ENCODE peak calls at places on chromosomes 12 and 14, in eight cellular contexts. One of them, this sample, is unnamed.

GRCh38 chr12:124493809-124494750 is 73.3 kb downstream of the NCOR2 start:
- DNase-seq in GM23338: no peak
- DNase-seq in thoracic aorta: no peak
- DNase-seq in fibroblast of villous mesenchyme: no peak
- DNase-seq in sigmoid colon: no peak
- DNase-seq in cardiac muscle cell: no peak
- DNase-seq in kidney epithelial cell: no peak
- DNase-seq in HFF-Myc: no peak
- DNase-seq in this sample: no peak

GRCh38 chr12:13024151-13024946 is 19.8 kb upstream of the FAM234B start:
- DNase-seq in GM23338: peak
- DNase-seq in fibroblast of villous mesenchyme: peak
- DNase-seq in sigmoid colon: no peak
- DNase-seq in kidney epithelial cell: no peak
- DNase-seq in HFF-Myc: peak
- DNase-seq in thoracic aorta: no peak
- DNase-seq in cardiac muscle cell: no peak
- DNase-seq in this sample: peak

GRCh38 chr12:105740337-105740736 is 398.4 kb downstream of the NUAK1 start:
- DNase-seq in cardiac muscle cell: no peak
- DNase-seq in GM23338: peak
- DNase-seq in HFF-Myc: no peak
- DNase-seq in kidney epithelial cell: no peak
- DNase-seq in sigmoid colon: no peak
- DNase-seq in fibroblast of villous mesenchyme: no peak
- DNase-seq in thoracic aorta: no peak
- DNase-seq in this sample: peak

GRCh38 chr14:60773558-60773957 is 39.0 kb downstream of the MNAT1 start:
- DNase-seq in sigmoid colon: no peak
- DNase-seq in fibroblast of villous mesenchyme: no peak
- DNase-seq in HFF-Myc: no peak
- DNase-seq in kidney epithelial cell: no peak
- DNase-seq in GM23338: no peak
- DNase-seq in thoracic aorta: no peak
- DNase-seq in cardiac muscle cell: no peak
- DNase-seq in this sample: no peak

GRCh38 chr14:30972882-30973582 is 52.4 kb upstream of the AP4S1 start:
- DNase-seq in kidney epithelial cell: no peak
- DNase-seq in cardiac muscle cell: no peak
- DNase-seq in GM23338: no peak
- DNase-seq in sigmoid colon: no peak
- DNase-seq in thoracic aorta: no peak
- DNase-seq in fibroblast of villous mesenchyme: no peak
- DNase-seq in HFF-Myc: no peak
- DNase-seq in this sample: no peak

GRCh38 chr12:117587646-117588287 is 226.3 kb upstream of the NOS1 start:
- DNase-seq in fibroblast of villous mesenchyme: peak
- DNase-seq in thoracic aorta: no peak
- DNase-seq in cardiac muscle cell: peak
- DNase-seq in kidney epithelial cell: no peak
- DNase-seq in HFF-Myc: no peak
- DNase-seq in GM23338: peak
- DNase-seq in sigmoid colon: no peak
- DNase-seq in this sample: peak

GRCh38 chr12:95995238-95996031 is 709 bp downstream of the HAL start:
- DNase-seq in kidney epithelial cell: no peak
- DNase-seq in thoracic aorta: no peak
- DNase-seq in sigmoid colon: no peak
- DNase-seq in HFF-Myc: no peak
- DNase-seq in fibroblast of villous mesenchyme: no peak
- DNase-seq in cardiac muscle cell: no peak
- DNase-seq in GM23338: no peak
- DNase-seq in this sample: no peak

GRCh38 chr14:101730626-101731186 is 30.8 kb upstream of the PPP2R5C start:
- DNase-seq in cardiac muscle cell: no peak
- DNase-seq in sigmoid colon: no peak
- DNase-seq in kidney epithelial cell: no peak
- DNase-seq in GM23338: no peak
- DNase-seq in thoracic aorta: no peak
- DNase-seq in fibroblast of villous mesenchyme: no peak
- DNase-seq in HFF-Myc: no peak
- DNase-seq in this sample: no peak

GRCh38 chr14:22837059-22837749 is 819 bp downstream of the MMP14 start:
- DNase-seq in GM23338: peak
- DNase-seq in sigmoid colon: peak
- DNase-seq in thoracic aorta: no peak
- DNase-seq in fibroblast of villous mesenchyme: peak
- DNase-seq in kidney epithelial cell: no peak
- DNase-seq in HFF-Myc: no peak
- DNase-seq in cardiac muscle cell: peak
- DNase-seq in this sample: peak

GRCh38 chr12:17215754-17216153 is 609.8 kb upstream of the LMO3 start:
- DNase-seq in GM23338: peak
- DNase-seq in kidney epithelial cell: no peak
- DNase-seq in thoracic aorta: no peak
- DNase-seq in HFF-Myc: no peak
- DNase-seq in fibroblast of villous mesenchyme: no peak
- DNase-seq in cardiac muscle cell: no peak
- DNase-seq in sigmoid colon: no peak
- DNase-seq in this sample: no peak

GRCh38 chr14:93788557-93789365 is 476 bp upstream of the PRIMA1 start:
- DNase-seq in sigmoid colon: peak
- DNase-seq in kidney epithelial cell: no peak
- DNase-seq in HFF-Myc: no peak
- DNase-seq in cardiac muscle cell: peak
- DNase-seq in fibroblast of villous mesenchyme: no peak
- DNase-seq in GM23338: peak
- DNase-seq in thoracic aorta: no peak
- DNase-seq in this sample: no peak
- TF ChIP-seq CTCF in sigmoid colon: peak
- TF ChIP-seq CTCF in kidney epithelial cell: no peak
- TF ChIP-seq CTCF in HFF-Myc: no peak
- TF ChIP-seq CTCF in cardiac muscle cell: no peak
- TF ChIP-seq CTCF in fibroblast of villous mesenchyme: no peak
- TF ChIP-seq CTCF in GM23338: peak
- TF ChIP-seq CTCF in thoracic aorta: peak
- TF ChIP-seq CTCF in this sample: no peak

GRCh38 chr12:67428431-67428830 is 159.3 kb downstream of the CAND1 start:
- DNase-seq in cardiac muscle cell: no peak
- DNase-seq in fibroblast of villous mesenchyme: no peak
- DNase-seq in thoracic aorta: no peak
- DNase-seq in GM23338: no peak
- DNase-seq in kidney epithelial cell: no peak
- DNase-seq in sigmoid colon: no peak
- DNase-seq in HFF-Myc: no peak
- DNase-seq in this sample: no peak

GRCh38 chr12:67433393-67434175 is 164.4 kb downstream of the CAND1 start:
- DNase-seq in thoracic aorta: no peak
- DNase-seq in GM23338: no peak
- DNase-seq in kidney epithelial cell: no peak
- DNase-seq in HFF-Myc: no peak
- DNase-seq in cardiac muscle cell: no peak
- DNase-seq in sigmoid colon: no peak
- DNase-seq in fibroblast of villous mesenchyme: no peak
- DNase-seq in this sample: peak

GRCh38 chr12:67427336-67427735 is 158.2 kb downstream of the CAND1 start:
- DNase-seq in cardiac muscle cell: no peak
- DNase-seq in thoracic aorta: no peak
- DNase-seq in HFF-Myc: no peak
- DNase-seq in sigmoid colon: no peak
- DNase-seq in GM23338: no peak
- DNase-seq in fibroblast of villous mesenchyme: no peak
- DNase-seq in kidney epithelial cell: no peak
- DNase-seq in this sample: no peak

GRCh38 chr12:67431436-67432049 is 162.4 kb downstream of the CAND1 start:
- DNase-seq in GM23338: no peak
- DNase-seq in thoracic aorta: no peak
- DNase-seq in cardiac muscle cell: no peak
- DNase-seq in fibroblast of villous mesenchyme: no peak
- DNase-seq in sigmoid colon: no peak
- DNase-seq in HFF-Myc: no peak
- DNase-seq in kidney epithelial cell: no peak
- DNase-seq in this sample: no peak

DNA sequence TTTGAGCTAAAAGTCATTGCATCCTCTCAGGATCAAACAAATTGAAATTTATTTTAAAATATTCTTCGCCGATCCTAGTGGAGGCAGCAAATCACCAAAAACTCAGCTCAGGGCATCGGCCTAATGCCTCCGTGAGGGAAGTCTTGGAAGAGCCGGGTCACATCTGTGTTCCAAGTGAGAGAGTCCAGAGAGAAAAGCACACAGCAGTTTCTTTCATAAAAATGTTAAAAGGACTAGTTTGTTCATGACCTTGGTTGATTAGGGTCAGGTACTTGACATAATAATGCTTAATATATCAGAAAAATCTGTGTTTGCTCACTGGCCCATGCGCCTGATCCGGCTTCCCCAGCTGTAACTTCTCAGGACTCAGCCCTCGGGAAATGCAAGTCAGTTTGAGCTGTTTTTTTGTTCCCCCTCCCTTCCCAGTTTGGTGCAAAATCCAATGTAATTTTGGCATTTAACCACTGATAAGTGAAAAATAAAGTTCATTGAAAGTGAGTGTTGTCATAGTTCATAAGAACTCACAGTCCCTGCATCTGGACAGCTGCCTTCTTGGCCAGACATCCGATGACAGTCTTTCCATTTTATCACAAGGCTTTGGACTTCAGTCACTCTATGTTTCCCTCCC is 161.7 kb downstream of the CAND1 start:
- DNase-seq in HFF-Myc: no peak
- DNase-seq in sigmoid colon: peak
- DNase-seq in fibroblast of villous mesenchyme: peak
- DNase-seq in thoracic aorta: no peak
- DNase-seq in kidney epithelial cell: no peak
- DNase-seq in GM23338: peak
- DNase-seq in cardiac muscle cell: peak
- DNase-seq in this sample: no peak
- H3K4me3 ChIP-seq in HFF-Myc: no peak
- H3K4me3 ChIP-seq in sigmoid colon: no peak
- H3K4me3 ChIP-seq in fibroblast of villous mesenchyme: no peak
- H3K4me3 ChIP-seq in thoracic aorta: peak
- H3K4me3 ChIP-seq in kidney epithelial cell: no peak
- H3K4me3 ChIP-seq in GM23338: no peak
- H3K4me3 ChIP-seq in cardiac muscle cell: no peak
- H3K4me3 ChIP-seq in this sample: no peak

GRCh38 chr12:54581412-54581811 is 7.0 kb downstream of the PPP1R1A start:
- DNase-seq in kidney epithelial cell: no peak
- DNase-seq in thoracic aorta: no peak
- DNase-seq in HFF-Myc: no peak
- DNase-seq in sigmoid colon: no peak
- DNase-seq in GM23338: no peak
- DNase-seq in fibroblast of villous mesenchyme: no peak
- DNase-seq in cardiac muscle cell: no peak
- DNase-seq in this sample: no peak

GRCh38 chr12:54579696-54580333 is 8.6 kb downstream of the PPP1R1A start:
- DNase-seq in HFF-Myc: peak
- DNase-seq in cardiac muscle cell: peak
- DNase-seq in sigmoid colon: peak
- DNase-seq in fibroblast of villous mesenchyme: peak
- DNase-seq in kidney epithelial cell: no peak
- DNase-seq in thoracic aorta: peak
- DNase-seq in GM23338: peak
- DNase-seq in this sample: peak

GRCh38 chr12:54579258-54579657 is 9.2 kb downstream of the PPP1R1A start:
- DNase-seq in thoracic aorta: no peak
- DNase-seq in fibroblast of villous mesenchyme: no peak
- DNase-seq in GM23338: no peak
- DNase-seq in HFF-Myc: no peak
- DNase-seq in sigmoid colon: no peak
- DNase-seq in cardiac muscle cell: no peak
- DNase-seq in kidney epithelial cell: no peak
- DNase-seq in this sample: no peak

GRCh38 chr12:54583726-54584125 is 4.7 kb downstream of the PPP1R1A start:
- DNase-seq in sigmoid colon: no peak
- DNase-seq in kidney epithelial cell: no peak
- DNase-seq in fibroblast of villous mesenchyme: no peak
- DNase-seq in GM23338: no peak
- DNase-seq in thoracic aorta: no peak
- DNase-seq in HFF-Myc: no peak
- DNase-seq in cardiac muscle cell: no peak
- DNase-seq in this sample: no peak

DNA sequence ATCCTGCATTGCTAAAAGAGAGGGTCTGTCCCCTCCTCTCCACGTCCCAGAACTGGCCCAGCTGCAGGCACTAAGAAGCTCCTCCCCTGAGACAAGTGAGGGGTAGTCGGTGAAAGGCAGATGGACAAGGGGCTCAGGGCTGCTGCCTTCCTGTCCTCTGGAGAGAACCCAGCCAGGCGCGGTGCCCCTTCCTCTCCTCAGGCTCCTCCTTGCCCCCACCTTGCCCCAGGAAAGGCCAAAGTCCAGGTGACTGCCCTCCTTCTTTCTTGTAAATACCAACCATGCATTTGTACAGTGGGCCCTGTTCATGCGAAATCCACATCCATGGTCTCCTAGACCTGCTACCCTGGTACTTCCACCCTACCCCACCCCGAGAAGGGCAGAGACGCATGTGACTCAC is 9.7 kb downstream of the PPP1R1A start:
- DNase-seq in HFF-Myc: no peak
- DNase-seq in cardiac muscle cell: no peak
- DNase-seq in GM23338: no peak
- DNase-seq in thoracic aorta: no peak
- DNase-seq in sigmoid colon: no peak
- DNase-seq in fibroblast of villous mesenchyme: no peak
- DNase-seq in kidney epithelial cell: no peak
- DNase-seq in this sample: no peak
- TF ChIP-seq CTCF in HFF-Myc: no peak
- TF ChIP-seq CTCF in cardiac muscle cell: no peak
- TF ChIP-seq CTCF in GM23338: no peak
- TF ChIP-seq CTCF in thoracic aorta: no peak
- TF ChIP-seq CTCF in sigmoid colon: no peak
- TF ChIP-seq CTCF in fibroblast of villous mesenchyme: no peak
- TF ChIP-seq CTCF in kidney epithelial cell: no peak
- TF ChIP-seq CTCF in this sample: no peak

GRCh38 chr14:99231850-99232401 is 40.1 kb downstream of the BCL11B start:
- DNase-seq in sigmoid colon: no peak
- DNase-seq in HFF-Myc: no peak
- DNase-seq in fibroblast of villous mesenchyme: no peak
- DNase-seq in cardiac muscle cell: peak
- DNase-seq in kidney epithelial cell: no peak
- DNase-seq in thoracic aorta: no peak
- DNase-seq in GM23338: peak
- DNase-seq in this sample: no peak

GRCh38 chr14:99232406-99233214 is 39.4 kb downstream of the BCL11B start:
- DNase-seq in HFF-Myc: no peak
- DNase-seq in thoracic aorta: no peak
- DNase-seq in kidney epithelial cell: no peak
- DNase-seq in fibroblast of villous mesenchyme: no peak
- DNase-seq in cardiac muscle cell: no peak
- DNase-seq in GM23338: no peak
- DNase-seq in sigmoid colon: no peak
- DNase-seq in this sample: no peak

GRCh38 chr14:99230271-99231141 is 41.5 kb downstream of the BCL11B start:
- DNase-seq in HFF-Myc: no peak
- DNase-seq in kidney epithelial cell: no peak
- DNase-seq in cardiac muscle cell: no peak
- DNase-seq in GM23338: peak
- DNase-seq in sigmoid colon: no peak
- DNase-seq in fibroblast of villous mesenchyme: no peak
- DNase-seq in thoracic aorta: no peak
- DNase-seq in this sample: no peak

GRCh38 chr14:99229654-99230215 is 42.3 kb downstream of the BCL11B start:
- DNase-seq in kidney epithelial cell: no peak
- DNase-seq in cardiac muscle cell: no peak
- DNase-seq in HFF-Myc: no peak
- DNase-seq in thoracic aorta: no peak
- DNase-seq in fibroblast of villous mesenchyme: no peak
- DNase-seq in sigmoid colon: no peak
- DNase-seq in GM23338: no peak
- DNase-seq in this sample: no peak

GRCh38 chr14:99231181-99231849 is 40.7 kb downstream of the BCL11B start:
- DNase-seq in thoracic aorta: no peak
- DNase-seq in kidney epithelial cell: no peak
- DNase-seq in GM23338: no peak
- DNase-seq in cardiac muscle cell: no peak
- DNase-seq in fibroblast of villous mesenchyme: no peak
- DNase-seq in sigmoid colon: no peak
- DNase-seq in HFF-Myc: no peak
- DNase-seq in this sample: no peak
- H3K4me3 ChIP-seq in thoracic aorta: no peak
- H3K4me3 ChIP-seq in kidney epithelial cell: no peak
- H3K4me3 ChIP-seq in GM23338: peak
- H3K4me3 ChIP-seq in cardiac muscle cell: peak
- H3K4me3 ChIP-seq in fibroblast of villous mesenchyme: no peak
- H3K4me3 ChIP-seq in sigmoid colon: no peak
- H3K4me3 ChIP-seq in HFF-Myc: no peak
- H3K4me3 ChIP-seq in this sample: no peak

This sample was measured in astrocyte of the spinal cord.